ENCODE peak calls at places on chromosomes 7 and 10, in six cellular contexts. Z is A549; G is A673; F is CD8-positive, alpha-beta T cell; N is substantia nigra; L is transverse colon. X is an unnamed sample.

GRCh38 chr10:33365871-33366411 is 31.5 kb upstream of the NRP1 start:
- DNase-seq in N (no peak), Z (peak), L (no peak), G (peak), F (no peak), X (no peak)

GRCh38 chr7:12715372-12716133 is 28.1 kb downstream of the ARL4A start:
- DNase-seq in G (peak), N (no peak), F (peak), L (peak), Z (peak), X (no peak)

GRCh38 chr10:119306964-119307363 is 99.6 kb downstream of the GRK5 start:
- DNase-seq in F (no peak), L (no peak), G (no peak), Z (peak), N (no peak), X (no peak)

GRCh38 chr7:71198887-71199286 is 66.9 kb downstream of the GALNT17 start:
- DNase-seq in L (no peak), G (no peak), F (no peak), Z (no peak), N (no peak), X (no peak)

GRCh38 chr7:36395171-36395894 is 5.7 kb downstream of the ANLN start:
- DNase-seq in G (no peak), Z (no peak), L (no peak), F (no peak), N (no peak), X (no peak)

GRCh38 chr7:130959743-130960207 is 225.8 kb upstream of the KLF14 start:
- DNase-seq in Z (peak), F (no peak), L (no peak), N (no peak), G (peak), X (no peak)

GRCh38 chr7:64874562-64875250 is 28.4 kb upstream of the ZNF273 start:
- DNase-seq in Z (no peak), G (no peak), N (no peak), L (no peak), F (no peak), X (no peak)

GRCh38 chr10:124353091-124353815 is 65.5 kb downstream of the OAT start:
- DNase-seq in Z (no peak), G (no peak), F (no peak), L (no peak), N (no peak), X (no peak)

GRCh38 chr10:100978121-100978895 is 9.0 kb downstream of the MRPL43 start:
- DNase-seq in N (no peak), F (no peak), L (no peak), G (no peak), Z (no peak), X (no peak)

GRCh38 chr7:137454169-137455166 is 110.9 kb upstream of the PTN start:
- DNase-seq in Z (peak), G (peak), N (no peak), F (no peak), L (peak), X (no peak)

GRCh38 chr10:93288679-93289634 is 193.2 kb downstream of the MYOF start:
- DNase-seq in Z (peak), N (no peak), F (peak), L (peak), G (peak), X (peak)

GRCh38 chr10:69643779-69644657 is 14.0 kb downstream of the FAM241B start:
- DNase-seq in F (no peak), G (no peak), L (no peak), Z (no peak), N (no peak), X (no peak)

GRCh38 chr7:131493559-131493958 is 62.9 kb downstream of the PODXL start:
- DNase-seq in F (no peak), Z (no peak), G (peak), N (no peak), L (no peak), X (no peak)

GRCh38 chr7:56046728-56047445 is 4.4 kb downstream of the PSPH start:
- DNase-seq in N (no peak), Z (peak), G (no peak), L (no peak), F (no peak), X (no peak)

GRCh38 chr10:5873515-5873995 is 16.1 kb downstream of the ANKRD16 start:
- DNase-seq in N (no peak), L (peak), Z (peak), F (peak), G (peak), X (peak)

GRCh38 chr7:2503056-2503941 is 16.3 kb upstream of the LFNG start:
- DNase-seq in N (no peak), Z (no peak), G (peak), F (no peak), L (no peak), X (no peak)

GRCh38 chr10:18497955-18498354 is 153.4 kb downstream of the NSUN6 start:
- DNase-seq in L (no peak), Z (no peak), G (no peak), F (no peak), N (no peak), X (no peak)

GRCh38 chr10:18500576-18500975 is 150.8 kb downstream of the NSUN6 start:
- DNase-seq in L (no peak), F (no peak), Z (no peak), G (no peak), N (no peak), X (no peak)

GRCh38 chr10:18504161-18504560 is 147.2 kb downstream of the NSUN6 start:
- DNase-seq in L (no peak), Z (no peak), F (no peak), N (no peak), G (no peak), X (no peak)

GRCh38 chr10:18501198-18501597 is 150.2 kb downstream of the NSUN6 start:
- DNase-seq in G (no peak), L (no peak), F (no peak), Z (peak), N (no peak), X (no peak)

GRCh38 chr10:18501610-18502009 is 149.8 kb downstream of the NSUN6 start:
- DNase-seq in L (no peak), N (no peak), Z (no peak), G (no peak), F (no peak), X (no peak)
- H3K27ac ChIP-seq in L (no peak), N (no peak), Z (no peak), G (no peak), F (no peak), X (no peak)

DNA sequence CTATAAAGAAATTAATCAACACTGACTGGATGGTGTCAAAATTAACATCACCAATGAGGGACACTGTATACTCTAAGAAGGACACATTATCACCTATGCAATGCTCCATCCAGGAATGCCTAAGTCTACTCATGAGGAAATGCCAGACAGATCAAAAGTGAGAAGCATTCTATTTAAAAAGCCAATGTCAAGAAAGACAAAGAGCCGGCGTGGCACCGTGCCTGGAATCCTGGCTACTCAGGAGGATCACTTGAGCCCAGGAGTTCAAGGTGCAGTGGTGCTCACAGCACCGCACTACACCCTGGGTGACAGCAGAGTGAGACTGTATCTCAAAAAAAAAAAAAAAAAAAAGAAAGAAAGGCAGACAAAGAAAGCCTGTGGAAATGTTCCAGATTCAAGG is 45.5 kb upstream of the ANAPC16 start:
- DNase-seq in L (peak), N (no peak), Z (peak), G (no peak), F (no peak), X (no peak)
- H3K27ac ChIP-seq in L (peak), N (no peak), Z (peak), G (peak), F (no peak), X (no peak)

GRCh38 chr7:154480817-154481216 is 428.6 kb downstream of the DPP6 start:
- DNase-seq in G (no peak), L (no peak), N (no peak), Z (no peak), F (no peak), X (no peak)

GRCh38 chr7:154472332-154472731 is 420.1 kb downstream of the DPP6 start:
- DNase-seq in Z (no peak), N (no peak), F (no peak), G (no peak), L (no peak), X (no peak)

GRCh38 chr7:154473360-154473759 is 421.2 kb downstream of the DPP6 start:
- DNase-seq in Z (no peak), G (no peak), F (no peak), L (no peak), N (no peak), X (no peak)

DNA sequence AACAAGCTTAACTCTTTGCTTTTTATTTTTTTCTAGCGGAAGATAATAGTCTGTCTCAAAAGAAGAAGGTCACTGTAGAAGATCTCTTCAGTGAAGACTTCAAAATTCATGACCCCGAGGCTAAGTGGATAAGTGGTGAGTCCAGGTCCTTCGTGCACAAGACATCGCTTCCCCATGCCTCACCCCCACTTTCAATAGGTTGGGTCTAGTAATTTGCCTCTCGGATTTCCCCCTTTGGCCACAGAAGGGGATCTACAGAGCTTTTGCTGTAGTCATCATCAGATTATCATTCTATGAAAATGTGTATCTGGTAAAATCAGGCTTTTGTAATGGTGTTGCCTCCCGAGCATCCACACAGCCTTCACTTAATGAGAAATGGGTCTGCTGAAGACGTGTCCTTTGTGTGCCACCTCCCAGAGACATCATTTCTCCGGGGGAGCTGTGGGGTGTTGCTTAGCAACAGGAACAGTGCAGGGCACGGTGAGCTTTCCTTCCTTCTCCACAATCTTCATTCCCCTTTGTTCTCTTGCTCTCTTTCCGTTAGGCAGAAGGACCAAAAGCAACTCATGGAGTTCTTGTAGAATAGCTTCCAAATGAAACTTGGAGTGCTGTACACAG is 422.8 kb downstream of the DPP6 start:
- DNase-seq in N (no peak), F (no peak), L (no peak), Z (no peak), G (no peak), X (no peak)
- H3K27ac ChIP-seq in N (peak), F (no peak), L (no peak), Z (no peak), G (no peak), X (no peak)

DNA sequence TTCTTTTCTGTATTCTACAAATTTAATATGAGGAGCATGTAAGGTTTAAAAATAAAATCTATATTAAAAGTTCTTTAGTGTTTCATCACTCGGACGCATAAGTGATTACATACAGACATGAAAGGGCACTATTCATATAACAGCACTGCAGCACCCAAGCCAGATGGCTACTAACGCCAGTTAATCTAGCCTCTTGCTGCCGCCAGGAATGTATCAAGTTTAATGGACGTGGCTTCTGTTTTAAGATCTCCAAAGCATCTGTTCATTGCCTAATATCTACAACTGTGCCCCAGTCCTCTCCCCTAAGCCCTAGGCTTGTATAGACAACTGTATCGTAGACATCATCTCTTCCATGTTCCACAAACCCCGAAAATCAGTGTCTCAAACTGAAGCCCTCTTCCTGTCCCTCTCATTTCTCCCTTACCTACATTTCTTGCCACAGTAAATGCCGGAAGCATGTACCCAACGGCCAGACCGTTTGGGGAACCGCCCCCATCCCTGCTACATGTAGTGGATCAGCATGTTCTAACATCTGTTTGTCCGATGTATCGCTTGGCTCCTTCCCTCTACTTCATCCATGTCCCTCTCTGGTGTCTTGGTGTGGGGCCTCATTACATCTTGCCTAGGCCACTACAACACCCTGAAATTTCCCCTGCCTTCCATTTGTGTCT is 147.5 kb upstream of the RSU1 start:
- DNase-seq in N (no peak), Z (no peak), F (no peak), L (no peak), G (no peak), X (no peak)
- H3K27ac ChIP-seq in N (no peak), Z (no peak), F (no peak), L (no peak), G (no peak), X (no peak)

GRCh38 chr7:151017370-151017952 is 6.8 kb downstream of the ATG9B start:
- DNase-seq in N (no peak), F (no peak), L (no peak), G (no peak), Z (no peak), X (no peak)

GRCh38 chr7:151018421-151019129 is 5.7 kb downstream of the ATG9B start:
- DNase-seq in Z (no peak), N (no peak), F (peak), G (peak), L (no peak), X (no peak)

GRCh38 chr7:151016942-151017341 is 7.4 kb downstream of the ATG9B start:
- DNase-seq in F (no peak), N (no peak), G (no peak), L (no peak), Z (no peak), X (no peak)

GRCh38 chr7:151019130-151019447 is 5.2 kb downstream of the ATG9B start:
- DNase-seq in N (no peak), F (no peak), L (no peak), Z (no peak), G (no peak), X (no peak)

GRCh38 chr7:151017953-151018420 is 6.3 kb downstream of the ATG9B start:
- DNase-seq in N (no peak), L (peak), Z (peak), F (peak), G (peak), X (peak)
- H3K27ac ChIP-seq in N (no peak), L (no peak), Z (no peak), F (peak), G (no peak), X (peak)

GRCh38 chr7:101494602-101495329 is 132.1 kb downstream of the COL26A1 start:
- DNase-seq in G (peak), F (no peak), Z (no peak), N (no peak), L (no peak), X (no peak)
- H3K27ac ChIP-seq in G (no peak), F (no peak), Z (no peak), N (no peak), L (no peak), X (no peak)

DNA sequence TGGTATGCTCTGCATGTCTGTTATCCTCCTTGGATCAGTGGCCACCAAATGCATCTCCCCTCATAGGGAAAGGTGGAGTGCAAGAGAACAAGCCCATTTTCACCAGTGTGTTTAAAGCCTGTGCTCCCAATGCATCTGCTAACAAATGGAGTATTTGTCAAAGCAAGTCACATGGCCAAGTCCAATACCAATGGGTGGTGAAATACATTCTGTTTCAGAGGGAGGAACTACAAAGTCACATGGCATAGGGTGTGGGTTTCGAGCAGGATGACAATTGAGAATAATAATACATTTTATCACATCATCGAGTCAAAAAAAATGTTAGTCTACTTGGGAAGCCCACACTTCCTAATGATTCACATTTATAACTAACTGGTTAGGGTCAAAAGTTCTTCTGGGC is 62.7 kb downstream of the SUGCT start:
- DNase-seq in F (no peak), G (no peak), Z (no peak), N (no peak), L (no peak), X (no peak)
- H3K27ac ChIP-seq in F (no peak), G (no peak), Z (no peak), N (no peak), L (no peak), X (no peak)